ENCODE peak calls at places on chromosomes 4 and X, in nine cellular contexts. E is upper lobe of right lung, H is fibroblast of mammary gland, F is IMR-90, C is GM13976, U is HCT116, G is left lung, N is cardiac muscle cell, S is ascending aorta. P is an unnamed sample.

GRCh38 chrX:143754183-143754582 is 33.6 kb upstream of the SPANXN2 start:
- DNase-seq in E (no peak), H (no peak), F (no peak), C (no peak), U (no peak), G (no peak), N (no peak), S (no peak), P (no peak)

GRCh38 chrX:37302569-37302968 is 46.6 kb upstream of the PRRG1 start:
- DNase-seq in E (no peak), H (peak), F (peak), C (no peak), U (peak), G (no peak), N (peak), S (no peak), P (no peak)

GRCh38 chr4:184028571-184028996 is 123.5 kb downstream of the STOX2 start:
- DNase-seq in E (peak), H (no peak), F (no peak), C (no peak), U (no peak), G (peak), N (no peak), S (no peak), P (peak)

GRCh38 chr4:48337726-48338125 is 3.6 kb upstream of the SLAIN2 start:
- DNase-seq in E (no peak), H (no peak), F (no peak), C (no peak), U (no peak), G (no peak), N (no peak), S (no peak), P (no peak)

GRCh38 chrX:103927030-103927429 is 35.4 kb upstream of the TMSB15B start:
- DNase-seq in E (no peak), H (no peak), F (no peak), C (no peak), U (no peak), G (no peak), N (no peak), S (no peak), P (no peak)

GRCh38 chr4:64713256-64713840 is 304.1 kb upstream of the TECRL start:
- DNase-seq in E (no peak), H (peak), F (peak), C (peak), U (no peak), G (no peak), N (peak), S (no peak), P (no peak)

GRCh38 chr4:75907956-75908355 is 5.7 kb upstream of the PPEF2 start:
- DNase-seq in E (no peak), H (no peak), F (no peak), C (no peak), U (no peak), G (no peak), N (no peak), S (no peak), P (no peak)

GRCh38 chr4:55947912-55948725 is 626 bp upstream of the CEP135 start:
- DNase-seq in E (no peak), H (peak), F (peak), C (peak), U (peak), G (no peak), N (no peak), S (no peak), P (no peak)

GRCh38 chrX:1673337-1673736 is 58.5 kb downstream of the ASMT start:
- DNase-seq in E (peak), H (peak), F (no peak), C (peak), U (peak), G (no peak), N (peak), S (no peak), P (no peak)

GRCh38 chr4:89509708-89510269 is 202.2 kb upstream of the GPRIN3 start:
- DNase-seq in E (no peak), H (peak), F (peak), C (peak), U (no peak), G (no peak), N (no peak), S (no peak), P (no peak)

GRCh38 chr4:15654556-15655222 is 468 bp downstream of the FBXL5 start:
- DNase-seq in E (peak), H (peak), F (peak), C (peak), U (no peak), G (peak), N (peak), S (no peak), P (peak)

GRCh38 chrX:111869639-111870034 is 6.3 kb upstream of the TRPC5OS start:
- DNase-seq in E (no peak), H (peak), F (peak), C (peak), U (peak), G (no peak), N (peak), S (no peak), P (no peak)

GRCh38 chrX:124098089-124098488 is 136.6 kb downstream of the STAG2 start:
- DNase-seq in E (no peak), H (peak), F (peak), C (no peak), U (no peak), G (no peak), N (peak), S (no peak), P (no peak)

GRCh38 chr4:40214038-40214437 is 17.2 kb downstream of the RHOH start:
- DNase-seq in E (no peak), H (no peak), F (no peak), C (no peak), U (no peak), G (no peak), N (no peak), S (no peak), P (no peak)

GRCh38 chr4:103996637-103997036 is 276.9 kb upstream of the TACR3 start:
- DNase-seq in E (no peak), H (peak), F (no peak), C (peak), U (peak), G (no peak), N (peak), S (no peak), P (no peak)

GRCh38 chrX:54715621-54716020 is 82.4 kb downstream of the ITIH6 start:
- DNase-seq in E (no peak), H (no peak), F (no peak), C (no peak), U (peak), G (no peak), N (no peak), S (no peak), P (no peak)

GRCh38 chr4:107931775-107932321 is 499 bp downstream of the CYP2U1 start:
- DNase-seq in E (peak), H (no peak), F (no peak), C (no peak), U (no peak), G (peak), N (no peak), S (no peak), P (peak)

GRCh38 chr4:84159767-84160166 is 339.3 kb downstream of the NKX6-1 start:
- DNase-seq in E (no peak), H (peak), F (no peak), C (no peak), U (peak), G (no peak), N (peak), S (no peak), P (no peak)

GRCh38 chr4:145043306-145043705 is 54.7 kb downstream of the ANAPC10 start:
- DNase-seq in E (no peak), H (no peak), F (no peak), C (no peak), U (no peak), G (no peak), N (no peak), S (no peak), P (no peak)

GRCh38 chr4:148634476-148634875 is 192.3 kb upstream of the NR3C2 start:
- DNase-seq in E (no peak), H (peak), F (peak), C (no peak), U (no peak), G (no peak), N (no peak), S (no peak), P (no peak)

GRCh38 chr4:40349561-40350198 is 14.5 kb downstream of the CHRNA9 start:
- DNase-seq in E (no peak), H (peak), F (peak), C (no peak), U (no peak), G (no peak), N (no peak), S (no peak), P (no peak)

DNA sequence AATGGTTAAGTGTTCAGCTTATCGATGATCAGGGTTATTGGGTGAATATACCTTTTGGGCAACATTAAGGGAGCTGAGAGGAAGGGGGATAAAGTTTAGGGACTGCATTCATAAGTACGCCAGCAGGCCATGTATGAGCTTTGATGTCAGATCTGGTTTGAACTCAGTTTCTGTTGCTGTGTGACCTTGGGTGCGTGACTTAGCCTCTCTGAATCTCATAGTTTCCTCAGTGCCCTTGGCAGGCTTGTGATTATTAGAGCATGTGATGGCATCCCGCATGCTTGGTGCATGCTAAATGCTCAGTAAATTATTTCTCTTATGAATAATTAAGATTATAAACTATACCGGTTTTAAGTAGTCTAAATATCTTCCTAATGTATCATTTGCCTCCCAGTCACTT is 3.7 kb downstream of the TBC1D14 start:
- DNase-seq in E (no peak), H (no peak), F (no peak), C (no peak), U (no peak), G (no peak), N (no peak), S (no peak), P (no peak)
- TF ChIP-seq CTCF in E (no peak), H (no peak), F (no peak), C (no peak), U (no peak), G (no peak), N (no peak), S (no peak), P (no peak)

GRCh38 chr4:151408630-151409469 is at the start of gene FHIP1A:
- DNase-seq in E (peak), H (peak), F (peak), C (peak), U (peak), G (peak), N (peak), S (peak), P (peak)
- TF ChIP-seq CTCF in E (no peak), H (no peak), F (peak), C (no peak), U (peak), G (no peak), N (no peak), S (no peak), P (no peak)

GRCh38 chr4:8439914-8440490 is 521 bp downstream of the ACOX3 start:
- DNase-seq in E (no peak), H (no peak), F (no peak), C (no peak), U (no peak), G (no peak), N (no peak), S (no peak), P (no peak)

GRCh38 chr4:8438743-8439142 is 1.8 kb downstream of the ACOX3 start:
- DNase-seq in E (peak), H (no peak), F (no peak), C (no peak), U (no peak), G (no peak), N (no peak), S (no peak), P (no peak)

GRCh38 chr4:8441499-8442091 is 1.0 kb downstream of the TRMT44 start:
- DNase-seq in E (no peak), H (no peak), F (no peak), C (no peak), U (no peak), G (no peak), N (no peak), S (no peak), P (no peak)

GRCh38 chr4:8439168-8439567 is 1.4 kb downstream of the ACOX3 start:
- DNase-seq in E (no peak), H (no peak), F (peak), C (no peak), U (no peak), G (no peak), N (no peak), S (no peak), P (no peak)

DNA sequence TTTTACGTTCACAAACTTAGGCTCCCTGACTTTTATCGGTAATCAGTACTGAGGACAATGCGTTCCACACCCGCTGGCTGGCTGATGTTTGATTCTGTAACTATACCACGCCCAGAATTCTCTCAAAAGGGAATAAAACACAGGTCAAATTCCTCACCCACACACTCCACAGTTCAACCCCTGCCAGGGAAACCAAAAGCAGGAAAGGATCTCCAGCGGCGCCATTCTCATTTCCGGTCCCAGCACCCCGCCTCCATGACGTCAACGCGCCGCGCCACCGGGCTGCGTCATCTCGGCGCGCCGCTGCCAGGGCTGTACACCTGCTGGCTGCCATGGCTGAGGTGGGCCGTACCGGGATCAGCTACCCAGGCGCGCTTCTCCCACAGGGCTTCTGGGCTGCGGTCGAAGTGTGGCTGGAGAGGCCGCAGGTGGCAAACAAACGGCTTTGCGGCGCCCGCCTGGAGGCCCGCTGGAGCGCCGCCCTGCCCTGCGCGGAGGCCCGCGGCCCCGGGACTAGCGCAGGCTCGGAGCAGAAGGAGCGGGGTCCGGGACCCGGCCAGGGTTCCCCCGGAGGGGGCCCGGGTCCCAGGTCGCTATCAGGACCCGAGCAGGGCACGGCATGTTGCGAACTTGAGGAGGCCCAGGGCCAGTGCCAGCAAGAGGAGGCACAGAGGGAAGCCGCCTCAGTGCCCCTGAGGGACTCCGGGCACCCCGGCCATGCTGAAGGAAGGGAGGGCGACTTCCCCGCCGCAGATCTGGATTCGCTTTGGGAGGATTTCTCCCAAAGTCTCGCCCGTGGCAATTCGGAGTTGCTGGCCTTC is at the start of the genes ACOX3 and TRMT44:
- DNase-seq in E (peak), H (peak), F (peak), C (peak), U (peak), G (peak), N (peak), S (peak), P (peak)
- TF ChIP-seq CTCF in E (no peak), H (no peak), F (no peak), C (no peak), U (no peak), G (no peak), N (no peak), S (no peak), P (no peak)

GRCh38 chrX:135973025-135973547 is 702 bp downstream of the MMGT1 start:
- DNase-seq in E (no peak), H (peak), F (peak), C (no peak), U (no peak), G (no peak), N (peak), S (no peak), P (no peak)
- TF ChIP-seq CTCF in E (no peak), H (peak), F (no peak), C (no peak), U (no peak), G (no peak), N (no peak), S (no peak), P (no peak)

GRCh38 chrX:153739754-153740486 is 15.3 kb downstream of the ABCD1 start:
- DNase-seq in E (no peak), H (no peak), F (no peak), C (no peak), U (no peak), G (no peak), N (no peak), S (no peak), P (no peak)

GRCh38 chrX:153746359-153746758 is 17.7 kb upstream of the PLXNB3 start:
- DNase-seq in E (no peak), H (no peak), F (no peak), C (no peak), U (no peak), G (no peak), N (no peak), S (no peak), P (no peak)

GRCh38 chrX:153741446-153741845 is 16.8 kb downstream of the ABCD1 start:
- DNase-seq in E (no peak), H (no peak), F (no peak), C (no peak), U (no peak), G (no peak), N (no peak), S (no peak), P (no peak)

GRCh38 chrX:153740631-153741222 is 16.1 kb downstream of the ABCD1 start:
- DNase-seq in E (no peak), H (no peak), F (no peak), C (no peak), U (no peak), G (no peak), N (no peak), S (no peak), P (no peak)

GRCh38 chrX:153744210-153745066 is 19.6 kb upstream of the PLXNB3 start:
- DNase-seq in E (no peak), H (no peak), F (no peak), C (no peak), U (no peak), G (peak), N (peak), S (no peak), P (no peak)
- TF ChIP-seq CTCF in E (peak), H (no peak), F (peak), C (no peak), U (no peak), G (no peak), N (no peak), S (peak), P (peak)

GRCh38 chrX:26442340-26442739 is 226.4 kb downstream of the MAGEB5 start:
- DNase-seq in E (no peak), H (peak), F (peak), C (no peak), U (peak), G (no peak), N (peak), S (no peak), P (no peak)
- TF ChIP-seq CTCF in E (no peak), H (peak), F (peak), C (peak), U (peak), G (no peak), N (peak), S (no peak), P (no peak)

GRCh38 chr4:111838406-111838930 is 306.8 kb upstream of the FAM241A start:
- DNase-seq in E (no peak), H (no peak), F (no peak), C (no peak), U (no peak), G (no peak), N (no peak), S (no peak), P (no peak)
- TF ChIP-seq CTCF in E (no peak), H (no peak), F (no peak), C (no peak), U (no peak), G (no peak), N (no peak), S (no peak), P (no peak)